ENCODE peak calls at places on chromosome 1, in four cellular contexts. H, G, R and D are unnamed samples.

GRCh38 chr1:78038491-78038939 is 7.3 kb upstream of the GIPC2 start:
- DNase-seq in H (no peak), G (peak; percentile 58), R (no peak), D (no peak)

GRCh38 chr1:43062527-43063080 is 103.9 kb upstream of the SLC2A1 start:
- DNase-seq in H (no peak), G (no peak), R (no peak), D (no peak)

GRCh38 chr1:53334312-53334711 is 6.4 kb upstream of the LRP8 start:
- DNase-seq in H (no peak), G (no peak), R (no peak), D (no peak)

GRCh38 chr1:214718724-214719123 is 115.7 kb downstream of the CENPF start:
- DNase-seq in H (no peak), G (peak; percentile 51), R (no peak), D (no peak)

GRCh38 chr1:9835758-9836631 is 12.2 kb upstream of the CLSTN1 start:
- DNase-seq in H (no peak), G (peak; percentile 20), R (peak; percentile 38), D (no peak)

GRCh38 chr1:242522304-242522945 is 2.1 kb downstream of the PLD5 start:
- DNase-seq in H (no peak), G (no peak), R (no peak), D (no peak)

GRCh38 chr1:32774950-32775634 is 42.1 kb downstream of the YARS1 start:
- DNase-seq in H (no peak), G (peak; percentile 58), R (no peak), D (peak; percentile 38)

GRCh38 chr1:116167625-116168276 is 56.6 kb downstream of the MAB21L3 start:
- DNase-seq in H (no peak), G (peak; percentile 18), R (no peak), D (no peak)

GRCh38 chr1:26799479-26800133 is 11.9 kb downstream of the PIGV start:
- DNase-seq in H (no peak), G (peak; percentile 81), R (peak; percentile 63), D (peak; percentile 40)

GRCh38 chr1:110547017-110547416 is 28.0 kb upstream of the KCNA10 start:
- DNase-seq in H (no peak), G (no peak), R (no peak), D (no peak)

GRCh38 chr1:159854693-159855192 is 7.7 kb downstream of the VSIG8 start:
- DNase-seq in H (peak; percentile 70), G (peak; percentile 88), R (peak; percentile 79), D (peak; percentile 75)

GRCh38 chr1:50981741-50982140 is 11.7 kb downstream of the CDKN2C start:
- DNase-seq in H (no peak), G (no peak), R (no peak), D (no peak)

GRCh38 chr1:46539968-46540367 is 11.5 kb downstream of the KNCN start:
- DNase-seq in H (no peak), G (peak; percentile 58), R (peak; percentile 15), D (no peak)

GRCh38 chr1:180154325-180155201 is at the start of gene QSOX1:
- DNase-seq in H (peak; percentile 87), G (peak; percentile 88), R (peak; percentile 93), D (peak; percentile 88)

GRCh38 chr1:2088434-2088833 is 38.2 kb downstream of the PRKCZ start:
- DNase-seq in H (no peak), G (peak; percentile 93), R (peak; percentile 64), D (no peak)

GRCh38 chr1:62295921-62296451 is 23.2 kb downstream of the KANK4 start:
- DNase-seq in H (no peak), G (peak; percentile 88), R (no peak), D (peak; percentile 66)

GRCh38 chr1:147202576-147202975 is 22.6 kb downstream of the FMO5 start:
- DNase-seq in H (no peak), G (no peak), R (no peak), D (no peak)

GRCh38 chr1:1080951-1081310 is 6.8 kb upstream of the RNF223 start:
- DNase-seq in H (no peak), G (no peak), R (no peak), D (no peak)

GRCh38 chr1:153431427-153431826 is 15.1 kb downstream of the S100A7A start:
- DNase-seq in H (no peak), G (no peak), R (no peak), D (no peak)

GRCh38 chr1:209398330-209398991 is 185.1 kb upstream of the CAMK1G start:
- DNase-seq in H (no peak), G (peak; percentile 94), R (no peak), D (peak; percentile 30)

GRCh38 chr1:203306970-203307541 is 1.7 kb downstream of the BTG2 start:
- DNase-seq in H (peak; percentile 53), G (no peak), R (peak; percentile 51), D (no peak)

GRCh38 chr1:6648556-6648955 is 23.9 kb downstream of the THAP3 start:
- DNase-seq in H (no peak), G (no peak), R (no peak), D (no peak)

GRCh38 chr1:197144570-197145325 is 1.7 kb downstream of the ASPM start:
- DNase-seq in H (no peak), G (peak; percentile 41), R (no peak), D (peak; percentile 21)

GRCh38 chr1:151703813-151704212 is 12.8 kb downstream of the CELF3 start:
- DNase-seq in H (no peak), G (no peak), R (no peak), D (no peak)